ENCODE peak calls at places on chromosomes 11 and 22, in six cellular contexts. One of them, this sample, is unnamed.
A peak's percentile ranks its signal among the peaks of the same experiment; 100 is the strongest.

GRCh38 chr22:39097098-39098020 is at the start of gene APOBEC3H:
- DNase-seq in OCI-LY7: no peak
- DNase-seq in aorta: peak; percentile 77
- DNase-seq in right lobe of liver: no peak
- DNase-seq in IMR-90: no peak
- DNase-seq in CD8-positive, alpha-beta T cell: no peak
- DNase-seq in this sample: no peak

GRCh38 chr11:31643831-31644230 is 134.3 kb downstream of the ELP4 start:
- DNase-seq in CD8-positive, alpha-beta T cell: no peak
- DNase-seq in IMR-90: peak; percentile 67
- DNase-seq in aorta: no peak
- DNase-seq in right lobe of liver: no peak
- DNase-seq in OCI-LY7: no peak
- DNase-seq in this sample: no peak

GRCh38 chr22:19576460-19577421 is 52.5 kb upstream of the CLDN5 start:
- DNase-seq in right lobe of liver: no peak
- DNase-seq in IMR-90: peak; percentile 69
- DNase-seq in aorta: no peak
- DNase-seq in CD8-positive, alpha-beta T cell: peak; percentile 59
- DNase-seq in OCI-LY7: peak; percentile 4
- DNase-seq in this sample: peak; percentile 13

GRCh38 chr22:35919002-35919542 is 109.6 kb downstream of the RBFOX2 start:
- DNase-seq in OCI-LY7: no peak
- DNase-seq in aorta: no peak
- DNase-seq in right lobe of liver: no peak
- DNase-seq in IMR-90: no peak
- DNase-seq in CD8-positive, alpha-beta T cell: no peak
- DNase-seq in this sample: no peak

GRCh38 chr22:25651332-25651731 is 86.9 kb downstream of the GRK3 start:
- DNase-seq in OCI-LY7: no peak
- DNase-seq in aorta: no peak
- DNase-seq in right lobe of liver: no peak
- DNase-seq in IMR-90: no peak
- DNase-seq in CD8-positive, alpha-beta T cell: no peak
- DNase-seq in this sample: no peak

GRCh38 chr11:45144126-45145082 is 2.0 kb upstream of the PRDM11 start:
- DNase-seq in IMR-90: no peak
- DNase-seq in aorta: peak; percentile 43
- DNase-seq in CD8-positive, alpha-beta T cell: no peak
- DNase-seq in right lobe of liver: no peak
- DNase-seq in OCI-LY7: peak; percentile 6
- DNase-seq in this sample: no peak

GRCh38 chr11:606245-606644 is 9.5 kb downstream of the IRF7 start:
- DNase-seq in aorta: no peak
- DNase-seq in right lobe of liver: peak; percentile 89
- DNase-seq in OCI-LY7: no peak
- DNase-seq in CD8-positive, alpha-beta T cell: no peak
- DNase-seq in IMR-90: no peak
- DNase-seq in this sample: no peak

GRCh38 chr22:37203354-37204044 is 8.8 kb downstream of the SSTR3 start:
- DNase-seq in OCI-LY7: no peak
- DNase-seq in IMR-90: no peak
- DNase-seq in CD8-positive, alpha-beta T cell: no peak
- DNase-seq in right lobe of liver: peak; percentile 20
- DNase-seq in aorta: peak; percentile 41
- DNase-seq in this sample: no peak

GRCh38 chr11:119476666-119477331 is 53.8 kb upstream of the THY1 start:
- DNase-seq in OCI-LY7: no peak
- DNase-seq in right lobe of liver: no peak
- DNase-seq in CD8-positive, alpha-beta T cell: no peak
- DNase-seq in aorta: no peak
- DNase-seq in IMR-90: no peak
- DNase-seq in this sample: no peak

GRCh38 chr11:114678125-114679036 is at the start of gene NXPE2:
- DNase-seq in right lobe of liver: no peak
- DNase-seq in aorta: no peak
- DNase-seq in CD8-positive, alpha-beta T cell: no peak
- DNase-seq in IMR-90: peak; percentile 57
- DNase-seq in OCI-LY7: no peak
- DNase-seq in this sample: no peak

GRCh38 chr11:69928124-69928523 is 108.9 kb upstream of the FGF3 start:
- DNase-seq in OCI-LY7: no peak
- DNase-seq in IMR-90: no peak
- DNase-seq in aorta: peak; percentile 37
- DNase-seq in CD8-positive, alpha-beta T cell: no peak
- DNase-seq in right lobe of liver: no peak
- DNase-seq in this sample: no peak

GRCh38 chr11:79461144-79461543 is 20.3 kb upstream of the TENM4 start:
- DNase-seq in aorta: no peak
- DNase-seq in CD8-positive, alpha-beta T cell: no peak
- DNase-seq in IMR-90: peak; percentile 51
- DNase-seq in OCI-LY7: no peak
- DNase-seq in right lobe of liver: no peak
- DNase-seq in this sample: no peak

GRCh38 chr11:133738624-133739023 is 106.7 kb downstream of the SPATA19 start:
- DNase-seq in IMR-90: no peak
- DNase-seq in aorta: no peak
- DNase-seq in OCI-LY7: no peak
- DNase-seq in right lobe of liver: no peak
- DNase-seq in CD8-positive, alpha-beta T cell: no peak
- DNase-seq in this sample: no peak

GRCh38 chr22:43126506-43127165 is 16.1 kb downstream of the BIK start:
- DNase-seq in CD8-positive, alpha-beta T cell: no peak
- DNase-seq in right lobe of liver: no peak
- DNase-seq in IMR-90: peak; percentile 85
- DNase-seq in OCI-LY7: no peak
- DNase-seq in aorta: no peak
- DNase-seq in this sample: no peak

GRCh38 chr22:36587289-36588154 is 58.6 kb upstream of the EIF3D start:
- DNase-seq in right lobe of liver: no peak
- DNase-seq in CD8-positive, alpha-beta T cell: no peak
- DNase-seq in OCI-LY7: no peak
- DNase-seq in aorta: peak; percentile 63
- DNase-seq in IMR-90: peak; percentile 67
- DNase-seq in this sample: no peak

GRCh38 chr22:20014526-20015186 is 2.0 kb downstream of the ARVCF start:
- DNase-seq in CD8-positive, alpha-beta T cell: no peak
- DNase-seq in IMR-90: no peak
- DNase-seq in aorta: no peak
- DNase-seq in right lobe of liver: no peak
- DNase-seq in OCI-LY7: no peak
- DNase-seq in this sample: no peak

GRCh38 chr11:70205049-70205725 is 2.1 kb downstream of the FADD start:
- DNase-seq in IMR-90: peak; percentile 26
- DNase-seq in CD8-positive, alpha-beta T cell: no peak
- DNase-seq in OCI-LY7: no peak
- DNase-seq in aorta: no peak
- DNase-seq in right lobe of liver: no peak
- DNase-seq in this sample: no peak

GRCh38 chr22:39234157-39234793 is 10.5 kb downstream of the PDGFB start:
- DNase-seq in IMR-90: no peak
- DNase-seq in right lobe of liver: peak; percentile 62
- DNase-seq in aorta: no peak
- DNase-seq in CD8-positive, alpha-beta T cell: no peak
- DNase-seq in OCI-LY7: no peak
- DNase-seq in this sample: no peak

GRCh38 chr11:65522640-65523322 is 2.1 kb upstream of the SCYL1 start:
- DNase-seq in right lobe of liver: peak; percentile 18
- DNase-seq in OCI-LY7: no peak
- DNase-seq in CD8-positive, alpha-beta T cell: no peak
- DNase-seq in aorta: peak; percentile 19
- DNase-seq in IMR-90: no peak
- DNase-seq in this sample: peak; percentile 71

GRCh38 chr11:61697093-61697492 is 16.9 kb downstream of the DAGLA start:
- DNase-seq in OCI-LY7: no peak
- DNase-seq in CD8-positive, alpha-beta T cell: no peak
- DNase-seq in right lobe of liver: no peak
- DNase-seq in aorta: no peak
- DNase-seq in IMR-90: no peak
- DNase-seq in this sample: no peak

GRCh38 chr11:70142171-70142875 is 60.8 kb upstream of the FADD start:
- DNase-seq in right lobe of liver: no peak
- DNase-seq in OCI-LY7: no peak
- DNase-seq in CD8-positive, alpha-beta T cell: no peak
- DNase-seq in aorta: no peak
- DNase-seq in IMR-90: no peak
- DNase-seq in this sample: no peak

GRCh38 chr11:134374891-134375550 is 37.0 kb downstream of the B3GAT1 start:
- DNase-seq in CD8-positive, alpha-beta T cell: no peak
- DNase-seq in IMR-90: no peak
- DNase-seq in aorta: peak; percentile 51
- DNase-seq in right lobe of liver: no peak
- DNase-seq in OCI-LY7: no peak
- DNase-seq in this sample: no peak

GRCh38 chr22:41181349-41182241 is 23.5 kb upstream of the L3MBTL2 start:
- DNase-seq in OCI-LY7: no peak
- DNase-seq in IMR-90: peak; percentile 66
- DNase-seq in CD8-positive, alpha-beta T cell: no peak
- DNase-seq in right lobe of liver: no peak
- DNase-seq in aorta: no peak
- DNase-seq in this sample: no peak

GRCh38 chr11:103872748-103873147 is 163.7 kb upstream of the DDI1 start:
- DNase-seq in aorta: no peak
- DNase-seq in CD8-positive, alpha-beta T cell: no peak
- DNase-seq in IMR-90: no peak
- DNase-seq in OCI-LY7: no peak
- DNase-seq in right lobe of liver: no peak
- DNase-seq in this sample: no peak

GRCh38 chr22:33427461-33427860 is 369.3 kb upstream of the SYN3 start:
- DNase-seq in CD8-positive, alpha-beta T cell: no peak
- DNase-seq in OCI-LY7: no peak
- DNase-seq in right lobe of liver: no peak
- DNase-seq in IMR-90: no peak
- DNase-seq in aorta: no peak
- DNase-seq in this sample: no peak

GRCh38 chr11:65438257-65439151 is 15.9 kb downstream of the NEAT1 start:
- DNase-seq in right lobe of liver: no peak
- DNase-seq in IMR-90: peak; percentile 40
- DNase-seq in aorta: no peak
- DNase-seq in OCI-LY7: no peak
- DNase-seq in CD8-positive, alpha-beta T cell: no peak
- DNase-seq in this sample: no peak

GRCh38 chr11:45907911-45908370 is 870 bp upstream of the FREY1 start:
- DNase-seq in aorta: no peak
- DNase-seq in right lobe of liver: no peak
- DNase-seq in CD8-positive, alpha-beta T cell: no peak
- DNase-seq in OCI-LY7: no peak
- DNase-seq in IMR-90: no peak
- DNase-seq in this sample: no peak

GRCh38 chr11:18526521-18527296 is at the start of gene TSG101:
- DNase-seq in aorta: peak; percentile 99
- DNase-seq in OCI-LY7: peak; percentile 92
- DNase-seq in CD8-positive, alpha-beta T cell: peak; percentile 95
- DNase-seq in IMR-90: peak; percentile 92
- DNase-seq in right lobe of liver: peak; percentile 96
- DNase-seq in this sample: peak; percentile 86

GRCh38 chr11:59611570-59612565 is 3.7 kb downstream of the OSBP start:
- DNase-seq in aorta: no peak
- DNase-seq in CD8-positive, alpha-beta T cell: no peak
- DNase-seq in OCI-LY7: no peak
- DNase-seq in right lobe of liver: peak; percentile 29
- DNase-seq in IMR-90: peak; percentile 67
- DNase-seq in this sample: no peak
- H3K4me3 ChIP-seq in aorta: no peak overlapping the region
- H3K4me3 ChIP-seq in CD8-positive, alpha-beta T cell: no peak overlapping the region
- H3K4me3 ChIP-seq in OCI-LY7: no peak overlapping the region
- H3K4me3 ChIP-seq in right lobe of liver: peak overlapping the region; percentile 30
- H3K4me3 ChIP-seq in IMR-90: no peak overlapping the region
- H3K4me3 ChIP-seq in this sample: no peak overlapping the region

GRCh38 chr11:73991471-73992006 is 8.9 kb upstream of the UCP2 start:
- DNase-seq in CD8-positive, alpha-beta T cell: no peak
- DNase-seq in IMR-90: no peak
- DNase-seq in OCI-LY7: peak; percentile 53
- DNase-seq in aorta: no peak
- DNase-seq in right lobe of liver: no peak
- DNase-seq in this sample: no peak
- H3K27ac ChIP-seq in CD8-positive, alpha-beta T cell: no peak overlapping the region
- H3K27ac ChIP-seq in IMR-90: no peak overlapping the region
- H3K27ac ChIP-seq in OCI-LY7: peak overlapping the region; percentile 67
- H3K27ac ChIP-seq in aorta: no peak overlapping the region
- H3K27ac ChIP-seq in right lobe of liver: no peak overlapping the region
- H3K27ac ChIP-seq in this sample: peak overlapping the region; percentile 25

DNA sequence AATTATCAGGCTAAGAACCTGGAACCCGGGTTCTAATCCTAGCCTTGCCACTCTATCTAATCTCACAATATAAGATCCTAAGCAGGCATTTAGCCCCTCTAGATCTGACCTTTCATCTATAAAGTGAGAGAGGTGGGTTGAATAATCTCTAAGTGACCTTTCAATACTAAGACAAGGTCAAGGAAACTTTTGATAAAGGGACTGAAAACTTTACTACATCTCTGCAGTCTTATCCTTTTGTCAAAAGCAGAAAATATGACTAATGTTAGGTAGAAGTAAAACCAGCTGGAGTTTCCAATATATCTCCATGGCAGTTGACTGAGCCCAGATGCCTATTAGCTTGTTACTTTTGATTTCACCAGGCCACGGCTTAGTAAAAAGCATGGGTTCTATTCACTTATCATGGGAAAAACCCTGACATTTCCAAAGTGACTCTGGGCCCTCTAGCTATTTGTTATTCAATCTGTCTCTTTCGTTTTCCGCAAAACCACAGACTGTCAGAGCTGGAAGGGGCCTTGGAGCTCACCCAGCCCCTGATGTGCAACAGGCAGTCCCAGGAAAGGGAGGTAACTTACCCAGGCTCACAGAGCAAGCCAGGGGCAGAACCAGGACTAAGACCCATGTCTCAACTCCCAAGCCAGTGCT is 75.8 kb downstream of the RAB30 start:
- DNase-seq in CD8-positive, alpha-beta T cell: no peak
- DNase-seq in IMR-90: no peak
- DNase-seq in aorta: no peak
- DNase-seq in OCI-LY7: no peak
- DNase-seq in right lobe of liver: no peak
- DNase-seq in this sample: no peak
- H3K4me1 ChIP-seq in CD8-positive, alpha-beta T cell: peaks cover 18% of the 10 kb centered on the region
- H3K4me1 ChIP-seq in IMR-90: peaks cover 2% of the 10 kb centered on the region
- H3K4me1 ChIP-seq in aorta: no peaks in the 10 kb centered on the region
- H3K4me1 ChIP-seq in OCI-LY7: peaks cover 39% of the 10 kb centered on the region
- H3K4me1 ChIP-seq in right lobe of liver: no peaks in the 10 kb centered on the region
- H3K4me1 ChIP-seq in this sample: no peaks in the 10 kb centered on the region

GRCh38 chr11:68872216-68873003 is 30.7 kb upstream of the CPT1A start:
- DNase-seq in CD8-positive, alpha-beta T cell: no peak
- DNase-seq in OCI-LY7: no peak
- DNase-seq in right lobe of liver: no peak
- DNase-seq in IMR-90: peak; percentile 78
- DNase-seq in aorta: no peak
- DNase-seq in this sample: no peak

GRCh38 chr11:68865241-68865640 is 23.5 kb upstream of the CPT1A start:
- DNase-seq in OCI-LY7: no peak
- DNase-seq in aorta: no peak
- DNase-seq in right lobe of liver: no peak
- DNase-seq in IMR-90: no peak
- DNase-seq in CD8-positive, alpha-beta T cell: no peak
- DNase-seq in this sample: no peak

GRCh38 chr11:68867067-68867466 is 25.4 kb upstream of the CPT1A start:
- DNase-seq in IMR-90: no peak
- DNase-seq in right lobe of liver: no peak
- DNase-seq in aorta: no peak
- DNase-seq in OCI-LY7: no peak
- DNase-seq in CD8-positive, alpha-beta T cell: no peak
- DNase-seq in this sample: no peak

GRCh38 chr11:68868221-68868620 is 26.5 kb upstream of the CPT1A start:
- DNase-seq in IMR-90: no peak
- DNase-seq in OCI-LY7: no peak
- DNase-seq in CD8-positive, alpha-beta T cell: no peak
- DNase-seq in aorta: no peak
- DNase-seq in right lobe of liver: no peak
- DNase-seq in this sample: no peak

GRCh38 chr11:68870470-68870869 is 28.8 kb upstream of the CPT1A start:
- DNase-seq in right lobe of liver: no peak
- DNase-seq in OCI-LY7: no peak
- DNase-seq in IMR-90: no peak
- DNase-seq in CD8-positive, alpha-beta T cell: no peak
- DNase-seq in aorta: no peak
- DNase-seq in this sample: no peak
- H3K4me3 ChIP-seq in right lobe of liver: peak overlapping the region; percentile 47
- H3K4me3 ChIP-seq in OCI-LY7: no peak overlapping the region
- H3K4me3 ChIP-seq in IMR-90: no peak overlapping the region
- H3K4me3 ChIP-seq in CD8-positive, alpha-beta T cell: peak overlapping the region; percentile 23
- H3K4me3 ChIP-seq in aorta: no peak overlapping the region
- H3K4me3 ChIP-seq in this sample: no peak overlapping the region